ENCODE peak calls at places on chromosomes 1 and 21, in six cellular contexts. G is ovary, K is esophagus squamous epithelium, A is heart left ventricle, N is adrenal gland, E is A549. J is an unnamed sample.

GRCh38 chr1:217718873-217719272 is 87.7 kb downstream of the SPATA17 start:
- DNase-seq in G (no peak), K (no peak), A (no peak), N (no peak), E (peak; percentile 49), J (peak; percentile 3)

GRCh38 chr1:117828206-117828605 is 101.2 kb downstream of the GDAP2 start:
- DNase-seq in G (no peak), K (no peak), A (peak; percentile 60), N (peak; percentile 58), E (no peak), J (no peak)

GRCh38 chr1:78650114-78650513 is 483 bp downstream of the IFI44 start:
- DNase-seq in G (no peak), K (no peak), A (no peak), N (no peak), E (no peak), J (no peak)

GRCh38 chr1:81660286-81660685 is 140.4 kb upstream of the ADGRL2 start:
- DNase-seq in G (no peak), K (no peak), A (no peak), N (no peak), E (no peak), J (no peak)

GRCh38 chr1:13549521-13549920 is 34.1 kb upstream of the PDPN start:
- DNase-seq in G (no peak), K (no peak), A (no peak), N (peak; percentile 52), E (no peak), J (no peak)

GRCh38 chr1:11831945-11832725 is 15.4 kb downstream of the NPPA start:
- DNase-seq in G (no peak), K (no peak), A (no peak), N (no peak), E (no peak), J (no peak)

GRCh38 chr1:210536263-210536961 is 207.7 kb downstream of the HHAT start:
- DNase-seq in G (no peak), K (no peak), A (no peak), N (no peak), E (no peak), J (no peak)

GRCh38 chr1:101290922-101291561 is 54.2 kb downstream of the S1PR1 start:
- DNase-seq in G (no peak), K (no peak), A (no peak), N (no peak), E (no peak), J (no peak)

GRCh38 chr21:35314896-35315582 is 265.9 kb upstream of the RUNX1 start:
- DNase-seq in G (no peak), K (no peak), A (no peak), N (no peak), E (no peak), J (no peak)

GRCh38 chr1:37056201-37056764 is 22.0 kb upstream of the GRIK3 start:
- DNase-seq in G (no peak), K (no peak), A (no peak), N (no peak), E (no peak), J (no peak)

GRCh38 chr1:55055951-55056631 is 16.7 kb downstream of the PCSK9 start:
- DNase-seq in G (no peak), K (no peak), A (no peak), N (peak; percentile 43), E (no peak), J (no peak)

GRCh38 chr1:114009393-114009792 is 30.1 kb downstream of the OLFML3 start:
- DNase-seq in G (no peak), K (no peak), A (no peak), N (no peak), E (no peak), J (no peak)

GRCh38 chr21:37765501-37765900 is 150.8 kb downstream of the KCNJ6 start:
- DNase-seq in G (no peak), K (no peak), A (no peak), N (no peak), E (no peak), J (no peak)

GRCh38 chr1:10936998-10937901 is 75.2 kb upstream of the TARDBP start:
- DNase-seq in G (no peak), K (no peak), A (no peak), N (no peak), E (no peak), J (no peak)

GRCh38 chr1:186754542-186755150 is 74.1 kb upstream of the PLA2G4A start:
- DNase-seq in G (no peak), K (no peak), A (no peak), N (no peak), E (peak; percentile 19), J (no peak)

GRCh38 chr1:149906561-149906960 is 7.2 kb downstream of the BOLA1 start:
- DNase-seq in G (no peak), K (no peak), A (no peak), N (no peak), E (no peak), J (no peak)

GRCh38 chr1:2382621-2383361 is 8.6 kb downstream of the MORN1 start:
- DNase-seq in G (peak; percentile 56), K (no peak), A (no peak), N (no peak), E (peak; percentile 52), J (peak; percentile 54)

GRCh38 chr1:110457206-110457605 is 6.3 kb downstream of the PROK1 start:
- DNase-seq in G (no peak), K (no peak), A (no peak), N (no peak), E (no peak), J (no peak)

GRCh38 chr1:246728311-246728710 is 4.1 kb downstream of the SCCPDH start:
- DNase-seq in G (no peak), K (no peak), A (no peak), N (no peak), E (no peak), J (no peak)

GRCh38 chr1:200437088-200437487 is 27.3 kb upstream of the ZNF281 start:
- DNase-seq in G (no peak), K (no peak), A (no peak), N (no peak), E (no peak), J (no peak)

GRCh38 chr1:115188680-115189395 is 99.5 kb upstream of the TSPAN2 start:
- DNase-seq in G (no peak), K (no peak), A (no peak), N (no peak), E (no peak), J (no peak)

GRCh38 chr1:180256353-180257027 is 26.4 kb downstream of the LHX4 start:
- DNase-seq in G (no peak), K (no peak), A (no peak), N (peak; percentile 66), E (no peak), J (no peak)

GRCh38 chr1:116712510-116712909 is 41.7 kb upstream of the CD2 start:
- DNase-seq in G (no peak), K (no peak), A (no peak), N (peak; percentile 13), E (no peak), J (no peak)

GRCh38 chr21:45324430-45325205 is 36.9 kb upstream of the POFUT2 start:
- DNase-seq in G (peak; percentile 45), K (no peak), A (no peak), N (no peak), E (peak; percentile 67), J (peak; percentile 76)
- TF ChIP-seq POLR2A in G (no peak), K (no peak), A (no peak), N (no peak), E (peak; percentile 5), J (peak; percentile 24)

DNA sequence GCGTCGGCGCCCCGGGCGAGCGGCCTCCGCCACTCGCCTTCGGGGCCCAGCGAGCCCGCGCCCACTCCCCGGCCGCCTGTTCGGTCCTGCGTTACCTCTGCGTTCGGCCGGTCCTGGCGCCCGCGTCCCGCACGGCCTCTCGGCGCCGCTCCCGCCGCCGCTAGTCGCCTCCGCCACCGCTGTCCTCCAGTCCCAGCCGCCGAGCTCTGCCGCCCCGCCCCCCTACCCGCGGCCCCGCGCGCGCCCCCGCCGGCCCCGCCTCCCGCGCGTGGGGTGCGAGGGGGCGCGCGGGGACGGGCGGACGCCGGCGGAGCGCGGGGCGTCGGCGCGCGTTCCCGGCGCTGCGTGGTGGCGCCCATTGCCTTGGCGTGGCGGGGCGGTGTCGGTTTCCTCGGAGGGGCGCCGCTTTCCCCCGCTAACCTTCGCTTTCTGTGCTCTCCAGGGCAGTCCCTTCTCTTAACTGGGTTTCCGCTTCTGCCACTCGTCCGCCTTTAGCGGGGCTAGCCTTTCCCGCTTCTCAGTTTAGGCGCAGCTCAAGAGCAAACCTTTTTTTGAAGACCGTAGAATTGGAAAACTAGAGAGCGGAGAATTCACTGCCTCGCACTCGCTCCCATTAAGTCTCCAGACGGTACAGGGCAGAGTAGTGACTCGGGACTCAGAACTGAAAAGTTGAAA is at the start of gene HP1BP3:
- DNase-seq in G (peak; percentile 83), K (peak; percentile 26), A (peak; percentile 83), N (peak; percentile 82), E (peak; percentile 58), J (peak; percentile 53)
- TF ChIP-seq POLR2A in G (peak; percentile 67), K (peak; percentile 48), A (peak; percentile 34), N (peak; percentile 77), E (peak; percentile 73), J (peak; percentile 66)

GRCh38 chr1:32394141-32394889 is at the start of gene BSDC1:
- DNase-seq in G (peak; percentile 99), K (peak; percentile 95), A (peak; percentile 99), N (peak; percentile 100), E (peak; percentile 97), J (peak; percentile 87)
- TF ChIP-seq POLR2A in G (peak; percentile 99), K (peak; percentile 80), A (peak; percentile 90), N (peak; percentile 97), E (peak; percentile 56), J (peak; percentile 67)

GRCh38 chr1:174022080-174022975 is at the start of gene RC3H1:
- DNase-seq in G (peak; percentile 90), K (peak; percentile 62), A (peak; percentile 94), N (peak; percentile 94), E (peak; percentile 87), J (peak; percentile 72)
- TF ChIP-seq POLR2A in G (peak; percentile 89), K (peak; percentile 86), A (peak; percentile 99), N (peak; percentile 91), E (peak; percentile 88), J (peak; percentile 98)

GRCh38 chr1:43271186-43272118 is 1.7 kb downstream of the TMEM125 start:
- DNase-seq in G (no peak), K (no peak), A (no peak), N (peak; percentile 28), E (no peak), J (no peak)

GRCh38 chr1:43272576-43273571 is 3.1 kb downstream of the TMEM125 start:
- DNase-seq in G (no peak), K (no peak), A (no peak), N (peak; percentile 24), E (no peak), J (no peak)

GRCh38 chr1:43269627-43270375 is at the start of gene TMEM125:
- DNase-seq in G (no peak), K (no peak), A (no peak), N (peak; percentile 9), E (no peak), J (no peak)

GRCh38 chr1:43272161-43272560 is 2.4 kb downstream of the TMEM125 start:
- DNase-seq in G (no peak), K (no peak), A (no peak), N (no peak), E (no peak), J (no peak)

GRCh38 chr1:43270421-43271095 is 775 bp downstream of the TMEM125 start:
- DNase-seq in G (no peak), K (no peak), A (no peak), N (peak; percentile 42), E (no peak), J (no peak)
- TF ChIP-seq POLR2A in G (no peak), K (no peak), A (no peak), N (no peak), E (no peak), J (no peak)

GRCh38 chr1:7985851-7986612 is 24.5 kb downstream of the PARK7 start:
- DNase-seq in G (no peak), K (no peak), A (no peak), N (no peak), E (no peak), J (no peak)
- TF ChIP-seq POLR2A in G (no peak), K (no peak), A (no peak), N (no peak), E (no peak), J (no peak)